ENCODE peak calls at places on chromosomes 4 and X, in four cellular contexts. D is kidney, H is pons, T is astrocyte of the spinal cord. G is an unnamed sample.

GRCh38 chr4:151468715-151469696 is 60.0 kb downstream of the FHIP1A start:
- DNase-seq in H (no peak), T (peak), D (no peak), G (no peak)

GRCh38 chrX:93932471-93933220 is 258.6 kb downstream of the FAM133A start:
- DNase-seq in H (no peak), D (no peak), T (no peak), G (no peak)

GRCh38 chr4:188661502-188661901 is 522.3 kb downstream of the TRIML1 start:
- DNase-seq in T (no peak), D (no peak), H (no peak), G (no peak)

GRCh38 chr4:11427201-11427996 is 1.3 kb downstream of the HS3ST1 start:
- DNase-seq in D (peak), T (peak), H (no peak), G (no peak)

GRCh38 chr4:59195867-59196266 is 2004.3 kb upstream of the ADGRL3 start:
- DNase-seq in T (no peak), H (no peak), D (no peak), G (no peak)

GRCh38 chrX:13702390-13702789 is 13.5 kb downstream of the RAB9A start:
- DNase-seq in D (no peak), T (no peak), H (no peak), G (no peak)

GRCh38 chrX:150363561-150364346 is 637 bp downstream of the MAMLD1 start:
- DNase-seq in D (peak), H (no peak), T (peak), G (no peak)

GRCh38 chr4:65623509-65623908 is 46.8 kb downstream of the EPHA5 start:
- DNase-seq in T (peak), H (no peak), D (no peak), G (no peak)

GRCh38 chr4:17561195-17561909 is 15.6 kb upstream of the LAP3 start:
- DNase-seq in T (peak), D (no peak), H (no peak), G (no peak)

GRCh38 chr4:181646864-181647263 is 596.3 kb upstream of the TENM3 start:
- DNase-seq in D (no peak), H (no peak), T (peak), G (no peak)

GRCh38 chr4:133969202-133969873 is 232.3 kb downstream of the PABPC4L start:
- DNase-seq in D (no peak), T (peak), H (peak), G (no peak)

GRCh38 chr4:6991771-6992557 is 51.2 kb upstream of the TADA2B start:
- DNase-seq in T (peak), D (no peak), H (peak), G (no peak)

GRCh38 chr4:156734965-156735895 is 236.4 kb downstream of the PDGFC start:
- DNase-seq in D (no peak), T (peak), H (no peak), G (no peak)

GRCh38 chr4:40325406-40326019 is 9.6 kb upstream of the CHRNA9 start:
- DNase-seq in H (no peak), D (no peak), T (peak), G (peak)

GRCh38 chrX:49041683-49042529 is 1.3 kb downstream of the TFE3 start:
- DNase-seq in T (peak), D (no peak), H (no peak), G (no peak)

GRCh38 chr4:172007889-172008288 is 194.7 kb downstream of the GALNTL6 start:
- DNase-seq in H (no peak), T (no peak), D (no peak), G (no peak)

GRCh38 chr4:15765910-15766703 is 12.0 kb upstream of the CD38 start:
- DNase-seq in D (no peak), H (no peak), T (no peak), G (no peak)

GRCh38 chr4:89284828-89285227 is 22.8 kb downstream of the GPRIN3 start:
- DNase-seq in T (no peak), D (no peak), H (peak), G (no peak)

GRCh38 chrX:121128946-121129345 is 81.5 kb downstream of the GLUD2 start:
- DNase-seq in D (no peak), H (no peak), T (no peak), G (no peak)

GRCh38 chrX:155535866-155536265 is 76.9 kb downstream of the TMLHE start:
- DNase-seq in D (no peak), H (no peak), T (no peak), G (no peak)

GRCh38 chr4:8470451-8471024 is 30.0 kb downstream of the TRMT44 start:
- DNase-seq in D (no peak), T (no peak), H (no peak), G (no peak)

GRCh38 chrX:139304471-139304870 is 226.1 kb upstream of the F9 start:
- DNase-seq in H (no peak), D (no peak), T (peak), G (no peak)

GRCh38 chr4:105555409-105555808 is 3.0 kb downstream of the ARHGEF38 start:
- DNase-seq in H (no peak), T (no peak), D (no peak), G (no peak)

GRCh38 chr4:85955614-85956295 is 404.1 kb downstream of the MAPK10 start:
- DNase-seq in T (no peak), H (no peak), D (no peak), G (no peak)

GRCh38 chr4:62260256-62260655 is 1060.1 kb downstream of the ADGRL3 start:
- DNase-seq in T (no peak), H (no peak), D (no peak), G (no peak)

GRCh38 chr4:158020175-158020574 is 152.7 kb downstream of the GASK1B start:
- DNase-seq in H (peak), T (peak), D (no peak), G (no peak)

GRCh38 chr4:114728426-114728825 is 129.8 kb downstream of the UGT8 start:
- DNase-seq in T (no peak), H (no peak), D (no peak), G (no peak)

GRCh38 chr4:186666252-186666651 is 57.4 kb downstream of the FAT1 start:
- DNase-seq in H (no peak), T (no peak), D (no peak), G (no peak)

GRCh38 chr4:118964891-118965411 is 76.3 kb downstream of the SYNPO2 start:
- DNase-seq in H (no peak), T (peak), D (peak), G (no peak)

GRCh38 chrX:65607070-65607742 is 60.2 kb upstream of the MSN start:
- DNase-seq in D (no peak), H (no peak), T (peak), G (no peak)

GRCh38 chr4:96649536-96649935 is 809.6 kb downstream of the PDHA2 start:
- DNase-seq in T (peak), D (no peak), H (no peak), G (no peak)

GRCh38 chrX:153984351-153985178 is 12.0 kb downstream of the TMEM187 start:
- DNase-seq in T (no peak), H (no peak), D (no peak), G (no peak)

G was measured in stimulated activated CD8-positive, alpha-beta memory T cell treated with anti-CD3 and anti-CD28 coated beads, Interleukin-12 subunit alpha, Interleukin-12 subunit beta, amount 100 ng/mL, for 4 hours.